ENCODE peak calls at places on chromosomes 4 and X, in four cellular contexts. J, O, D and T are unnamed samples.

GRCh38 chr4:56689661-56690060 is 8.6 kb upstream of the HOPX start:
- DNase-seq in J (peak), D (no peak), O (no peak), T (no peak)

GRCh38 chrX:74242050-74242449 is 61.9 kb upstream of the ZCCHC13 start:
- DNase-seq in D (no peak), J (peak), O (no peak), T (peak)

GRCh38 chr4:14877246-14878220 is 124.7 kb upstream of the CPEB2 start:
- DNase-seq in D (no peak), J (peak), O (no peak), T (no peak)

GRCh38 chr4:56817840-56818491 is 3.5 kb downstream of the SPINK2 start:
- DNase-seq in J (peak), O (no peak), D (no peak), T (no peak)

GRCh38 chrX:14922437-14922836 is 49.2 kb downstream of the MOSPD2 start:
- DNase-seq in O (no peak), D (no peak), J (peak), T (peak)

GRCh38 chrX:149540133-149540620 is 635 bp upstream of the EOLA1 start:
- DNase-seq in D (peak), J (peak), O (peak), T (peak)

GRCh38 chr4:118058955-118059354 is 24.7 kb downstream of the NDST3 start:
- DNase-seq in O (no peak), D (no peak), J (no peak), T (no peak)

GRCh38 chr4:31995943-31996901 is 1276.1 kb downstream of the PCDH7 start:
- DNase-seq in D (no peak), J (no peak), O (peak), T (no peak)

GRCh38 chr4:31088600-31089230 is 368.5 kb downstream of the PCDH7 start:
- DNase-seq in D (no peak), O (no peak), J (peak), T (peak)

GRCh38 chr4:173505924-173506779 is 23.9 kb downstream of the HAND2 start:
- DNase-seq in D (peak), O (peak), J (no peak), T (peak)

GRCh38 chr4:81491943-81492342 is 20.2 kb upstream of the RASGEF1B start:
- DNase-seq in D (no peak), J (no peak), O (no peak), T (no peak)

GRCh38 chr4:151530783-151531182 is 121.8 kb downstream of the FHIP1A start:
- DNase-seq in O (no peak), J (no peak), D (no peak), T (no peak)
- TF ChIP-seq CTCF in O (peak), J (peak), D (peak), T (no peak)

GRCh38 chrX:2183193-2183725 is 317.5 kb downstream of the DHRSX start:
- DNase-seq in O (peak), D (no peak), J (no peak), T (no peak)
- H3K4me3 ChIP-seq in O (peak), D (no peak), J (no peak), T (no peak)

GRCh38 chr4:38865445-38865844 is 2.2 kb upstream of the FAM114A1 start:
- DNase-seq in J (no peak), O (no peak), D (no peak), T (no peak)

GRCh38 chr4:38869511-38869910 is 1.9 kb downstream of the FAM114A1 start:
- DNase-seq in O (no peak), D (no peak), J (peak), T (peak)

GRCh38 chr4:38868055-38868965 is 704 bp downstream of the FAM114A1 start:
- DNase-seq in J (peak), D (peak), O (peak), T (peak)

GRCh38 chr4:38867478-38868054 is at the start of gene FAM114A1:
- DNase-seq in J (peak), D (peak), O (peak), T (peak)

GRCh38 chr4:38866973-38867477 is 581 bp upstream of the FAM114A1 start:
- DNase-seq in D (no peak), O (no peak), J (no peak), T (no peak)
- TF ChIP-seq CTCF in D (peak), O (no peak), J (no peak), T (no peak)

GRCh38 chr4:88244821-88245579 is 39.4 kb downstream of the PPM1K start:
- DNase-seq in O (no peak), D (no peak), J (no peak), T (no peak)
- H3K4me3 ChIP-seq in O (no peak), D (no peak), J (no peak), T (no peak)

GRCh38 chr4:151604238-151604637 is 156.6 kb downstream of the GATB start:
- DNase-seq in J (peak), O (no peak), D (no peak), T (peak)
- TF ChIP-seq CTCF in J (peak), O (peak), D (peak), T (peak)